ENCODE peak calls at places on chromosomes 16 and 17, in eight cellular contexts. One of them, this sample, is unnamed. For H3K9me3, the result is how much of the 10 kb centered on the place peaks cover.

GRCh38 chr17:39800540-39800939 is 62.8 kb downstream of the GRB7 start:
- DNase-seq in testis: no peak
- DNase-seq in Panc1: no peak
- DNase-seq in uterus: no peak
- DNase-seq in aorta: no peak
- DNase-seq in esophagus squamous epithelium: no peak
- DNase-seq in A673: no peak
- DNase-seq in IMR-90: no peak
- DNase-seq in this sample: peak

GRCh38 chr17:34980681-34981537 is 597 bp downstream of the LIG3 start:
- DNase-seq in testis: peak
- DNase-seq in uterus: peak
- DNase-seq in A673: peak
- DNase-seq in Panc1: no peak
- DNase-seq in esophagus squamous epithelium: peak
- DNase-seq in IMR-90: peak
- DNase-seq in aorta: peak
- DNase-seq in this sample: peak

GRCh38 chr17:10613775-10614513 is 43.2 kb downstream of the MYH3 start:
- DNase-seq in testis: no peak
- DNase-seq in uterus: no peak
- DNase-seq in esophagus squamous epithelium: no peak
- DNase-seq in aorta: no peak
- DNase-seq in IMR-90: peak
- DNase-seq in A673: no peak
- DNase-seq in Panc1: no peak
- DNase-seq in this sample: no peak

GRCh38 chr16:67530013-67530939 is 1.6 kb downstream of the RIPOR1 start:
- DNase-seq in aorta: peak
- DNase-seq in uterus: peak
- DNase-seq in IMR-90: peak
- DNase-seq in esophagus squamous epithelium: no peak
- DNase-seq in A673: no peak
- DNase-seq in testis: peak
- DNase-seq in Panc1: no peak
- DNase-seq in this sample: no peak

GRCh38 chr17:64573214-64573613 is 66.4 kb downstream of the CEP95 start:
- DNase-seq in esophagus squamous epithelium: no peak
- DNase-seq in uterus: no peak
- DNase-seq in Panc1: no peak
- DNase-seq in aorta: no peak
- DNase-seq in testis: no peak
- DNase-seq in A673: no peak
- DNase-seq in IMR-90: no peak
- DNase-seq in this sample: no peak

GRCh38 chr17:67942810-67943209 is 53.5 kb downstream of the C17orf58 start:
- DNase-seq in esophagus squamous epithelium: no peak
- DNase-seq in Panc1: no peak
- DNase-seq in aorta: no peak
- DNase-seq in IMR-90: peak
- DNase-seq in A673: peak
- DNase-seq in testis: no peak
- DNase-seq in uterus: no peak
- DNase-seq in this sample: no peak

GRCh38 chr16:3045758-3046505 is 429 bp upstream of the MMP25 start:
- DNase-seq in Panc1: no peak
- DNase-seq in IMR-90: no peak
- DNase-seq in uterus: no peak
- DNase-seq in testis: no peak
- DNase-seq in esophagus squamous epithelium: no peak
- DNase-seq in A673: no peak
- DNase-seq in aorta: peak
- DNase-seq in this sample: no peak

GRCh38 chr17:69874220-69874670 is 200.8 kb upstream of the KCNJ16 start:
- DNase-seq in IMR-90: peak
- DNase-seq in Panc1: no peak
- DNase-seq in esophagus squamous epithelium: no peak
- DNase-seq in testis: no peak
- DNase-seq in aorta: no peak
- DNase-seq in A673: no peak
- DNase-seq in uterus: no peak
- DNase-seq in this sample: no peak

GRCh38 chr17:78724544-78724943 is 57.5 kb downstream of the CYTH1 start:
- DNase-seq in testis: no peak
- DNase-seq in A673: no peak
- DNase-seq in IMR-90: no peak
- DNase-seq in uterus: no peak
- DNase-seq in Panc1: no peak
- DNase-seq in esophagus squamous epithelium: no peak
- DNase-seq in aorta: no peak
- DNase-seq in this sample: no peak

GRCh38 chr17:75326587-75326955 is 37.3 kb upstream of the SLC25A19 start:
- DNase-seq in A673: no peak
- DNase-seq in aorta: no peak
- DNase-seq in IMR-90: no peak
- DNase-seq in testis: no peak
- DNase-seq in esophagus squamous epithelium: no peak
- DNase-seq in Panc1: no peak
- DNase-seq in uterus: no peak
- DNase-seq in this sample: no peak

GRCh38 chr16:19089410-19089955 is 22.1 kb downstream of the COQ7 start:
- DNase-seq in esophagus squamous epithelium: no peak
- DNase-seq in aorta: no peak
- DNase-seq in testis: no peak
- DNase-seq in IMR-90: no peak
- DNase-seq in A673: no peak
- DNase-seq in uterus: no peak
- DNase-seq in Panc1: no peak
- DNase-seq in this sample: no peak

GRCh38 chr16:81497690-81498089 is 53.1 kb downstream of the CMIP start:
- DNase-seq in IMR-90: no peak
- DNase-seq in uterus: no peak
- DNase-seq in esophagus squamous epithelium: no peak
- DNase-seq in Panc1: no peak
- DNase-seq in aorta: no peak
- DNase-seq in testis: no peak
- DNase-seq in A673: no peak
- DNase-seq in this sample: no peak

GRCh38 chr17:66123163-66123562 is 68.8 kb downstream of the CEP112 start:
- DNase-seq in testis: no peak
- DNase-seq in uterus: no peak
- DNase-seq in IMR-90: peak
- DNase-seq in esophagus squamous epithelium: no peak
- DNase-seq in A673: peak
- DNase-seq in Panc1: no peak
- DNase-seq in aorta: no peak
- DNase-seq in this sample: no peak

GRCh38 chr16:23148166-23148512 is 1.1 kb downstream of the USP31 start:
- DNase-seq in uterus: no peak
- DNase-seq in IMR-90: no peak
- DNase-seq in aorta: no peak
- DNase-seq in Panc1: no peak
- DNase-seq in esophagus squamous epithelium: no peak
- DNase-seq in A673: peak
- DNase-seq in testis: no peak
- DNase-seq in this sample: no peak
- H3K4me3 ChIP-seq in uterus: peak
- H3K4me3 ChIP-seq in IMR-90: peak
- H3K4me3 ChIP-seq in aorta: peak
- H3K4me3 ChIP-seq in Panc1: peak
- H3K4me3 ChIP-seq in esophagus squamous epithelium: peak
- H3K4me3 ChIP-seq in A673: peak
- H3K4me3 ChIP-seq in testis: peak
- H3K4me3 ChIP-seq in this sample: peak

DNA sequence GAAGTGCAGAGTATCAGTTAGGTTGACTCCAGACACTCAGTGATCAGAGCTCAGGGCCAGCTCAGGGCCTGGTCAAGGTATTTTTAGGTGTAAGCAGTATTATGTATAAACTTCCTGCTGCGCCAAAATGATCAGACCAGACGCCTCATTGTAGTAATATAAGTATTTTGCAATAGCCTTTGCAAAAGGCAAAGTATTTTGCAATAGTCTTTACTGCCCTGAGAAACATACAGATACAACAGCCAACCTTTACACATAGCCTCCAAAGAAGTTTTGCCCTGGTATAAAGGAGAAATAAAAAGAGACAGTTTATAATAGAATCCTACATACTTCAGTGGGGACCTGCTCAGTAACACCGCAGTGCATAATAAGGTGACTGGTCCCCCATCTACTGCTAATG is 333.0 kb upstream of the EEF2KMT start:
- DNase-seq in IMR-90: no peak
- DNase-seq in testis: no peak
- DNase-seq in esophagus squamous epithelium: no peak
- DNase-seq in A673: no peak
- DNase-seq in aorta: no peak
- DNase-seq in uterus: no peak
- DNase-seq in Panc1: no peak
- DNase-seq in this sample: no peak
- H3K9me3 ChIP-seq in IMR-90: under half
- H3K9me3 ChIP-seq in testis: under half
- H3K9me3 ChIP-seq in esophagus squamous epithelium: under half
- H3K9me3 ChIP-seq in A673: under half
- H3K9me3 ChIP-seq in aorta: under half
- H3K9me3 ChIP-seq in uterus: under half
- H3K9me3 ChIP-seq in Panc1: under half
- H3K9me3 ChIP-seq in this sample: under half

GRCh38 chr17:50003916-50004315 is 8.9 kb upstream of the DLX3 start:
- DNase-seq in IMR-90: no peak
- DNase-seq in aorta: no peak
- DNase-seq in Panc1: no peak
- DNase-seq in uterus: no peak
- DNase-seq in testis: no peak
- DNase-seq in A673: no peak
- DNase-seq in esophagus squamous epithelium: no peak
- DNase-seq in this sample: no peak
- H3K27ac ChIP-seq in IMR-90: no peak
- H3K27ac ChIP-seq in aorta: no peak
- H3K27ac ChIP-seq in Panc1: no peak
- H3K27ac ChIP-seq in uterus: no peak
- H3K27ac ChIP-seq in testis: no peak
- H3K27ac ChIP-seq in A673: no peak
- H3K27ac ChIP-seq in esophagus squamous epithelium: no peak
- H3K27ac ChIP-seq in this sample: no peak

DNA sequence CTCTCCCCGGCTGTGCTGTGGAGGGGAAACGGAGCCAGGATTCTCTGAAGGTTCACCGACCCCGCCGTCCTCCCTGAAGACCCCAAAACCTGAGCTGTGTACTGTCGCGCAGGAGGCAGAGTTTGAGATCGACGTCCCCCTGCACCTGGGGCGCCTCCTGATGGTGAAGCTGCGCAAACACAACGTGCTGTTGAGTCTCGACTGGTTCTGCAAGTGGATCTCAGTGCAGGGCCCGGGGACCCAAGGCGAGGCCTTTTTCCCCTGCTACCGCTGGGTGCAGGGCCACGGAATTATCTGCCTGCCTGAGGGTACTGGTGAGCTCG is 62.6 kb upstream of the TEKT1 start:
- DNase-seq in Panc1: no peak
- DNase-seq in A673: peak
- DNase-seq in aorta: no peak
- DNase-seq in esophagus squamous epithelium: no peak
- DNase-seq in uterus: no peak
- DNase-seq in testis: no peak
- DNase-seq in IMR-90: no peak
- DNase-seq in this sample: no peak
- H3K4me3 ChIP-seq in Panc1: no peak
- H3K4me3 ChIP-seq in A673: peak
- H3K4me3 ChIP-seq in aorta: no peak
- H3K4me3 ChIP-seq in esophagus squamous epithelium: no peak
- H3K4me3 ChIP-seq in uterus: no peak
- H3K4me3 ChIP-seq in testis: no peak
- H3K4me3 ChIP-seq in IMR-90: no peak
- H3K4me3 ChIP-seq in this sample: no peak

GRCh38 chr16:35149550-35149949 is 1690.1 kb downstream of the TP53TG3F start:
- DNase-seq in esophagus squamous epithelium: no peak
- DNase-seq in uterus: no peak
- DNase-seq in A673: no peak
- DNase-seq in aorta: no peak
- DNase-seq in testis: no peak
- DNase-seq in Panc1: no peak
- DNase-seq in IMR-90: no peak
- DNase-seq in this sample: no peak
- H3K9me3 ChIP-seq in esophagus squamous epithelium: under half
- H3K9me3 ChIP-seq in uterus: under half
- H3K9me3 ChIP-seq in A673: half or more
- H3K9me3 ChIP-seq in aorta: under half
- H3K9me3 ChIP-seq in testis: under half
- H3K9me3 ChIP-seq in Panc1: under half
- H3K9me3 ChIP-seq in IMR-90: under half
- H3K9me3 ChIP-seq in this sample: under half

GRCh38 chr16:78388920-78389564 is 289.6 kb downstream of the WWOX start:
- DNase-seq in aorta: no peak
- DNase-seq in esophagus squamous epithelium: no peak
- DNase-seq in testis: no peak
- DNase-seq in uterus: no peak
- DNase-seq in Panc1: no peak
- DNase-seq in IMR-90: no peak
- DNase-seq in A673: no peak
- DNase-seq in this sample: no peak

GRCh38 chr16:78390828-78391227 is 291.4 kb downstream of the WWOX start:
- DNase-seq in Panc1: no peak
- DNase-seq in uterus: no peak
- DNase-seq in aorta: no peak
- DNase-seq in A673: no peak
- DNase-seq in testis: no peak
- DNase-seq in IMR-90: no peak
- DNase-seq in esophagus squamous epithelium: no peak
- DNase-seq in this sample: no peak

GRCh38 chr16:78386925-78387324 is 287.5 kb downstream of the WWOX start:
- DNase-seq in IMR-90: no peak
- DNase-seq in Panc1: no peak
- DNase-seq in aorta: no peak
- DNase-seq in A673: no peak
- DNase-seq in testis: no peak
- DNase-seq in esophagus squamous epithelium: no peak
- DNase-seq in uterus: no peak
- DNase-seq in this sample: no peak

GRCh38 chr16:78392585-78393195 is 293.2 kb downstream of the WWOX start:
- DNase-seq in testis: peak
- DNase-seq in aorta: peak
- DNase-seq in esophagus squamous epithelium: no peak
- DNase-seq in A673: no peak
- DNase-seq in IMR-90: no peak
- DNase-seq in uterus: no peak
- DNase-seq in Panc1: no peak
- DNase-seq in this sample: no peak

DNA sequence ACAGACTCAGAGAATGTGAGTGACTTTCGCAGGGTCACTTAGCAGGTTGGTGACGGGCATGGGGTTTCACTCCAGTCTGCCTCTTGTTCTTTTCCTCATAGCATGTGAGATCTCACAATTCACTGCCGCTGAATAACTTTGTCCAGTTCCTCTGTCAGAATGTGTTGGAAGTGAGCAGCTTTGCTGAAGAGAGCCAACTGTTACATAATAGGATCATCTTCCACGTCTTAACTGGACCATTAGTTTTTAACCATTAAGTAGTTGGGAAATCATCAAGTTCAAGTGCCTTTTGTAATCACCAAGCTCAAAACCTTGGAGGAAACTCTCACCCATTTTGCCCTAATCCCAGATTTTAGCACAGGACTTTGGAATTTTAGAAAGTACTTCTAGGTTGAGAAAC is 290.6 kb downstream of the WWOX start:
- DNase-seq in IMR-90: no peak
- DNase-seq in Panc1: no peak
- DNase-seq in aorta: no peak
- DNase-seq in uterus: peak
- DNase-seq in A673: no peak
- DNase-seq in esophagus squamous epithelium: no peak
- DNase-seq in testis: no peak
- DNase-seq in this sample: no peak
- H3K27ac ChIP-seq in IMR-90: no peak
- H3K27ac ChIP-seq in Panc1: no peak
- H3K27ac ChIP-seq in aorta: no peak
- H3K27ac ChIP-seq in uterus: no peak
- H3K27ac ChIP-seq in A673: no peak
- H3K27ac ChIP-seq in esophagus squamous epithelium: peak
- H3K27ac ChIP-seq in testis: no peak
- H3K27ac ChIP-seq in this sample: no peak